ENCODE peak calls at places on chromosome 4, in nine cellular contexts. One of them, this sample, is unnamed.

GRCh38 chr4:184448828-184449227 is 25.5 kb downstream of the IRF2 start:
- DNase-seq in T-cell: no peak
- DNase-seq in CD4-positive, CD25-positive, alpha-beta regulatory T cell: no peak
- DNase-seq in HuH-7.5: no peak
- DNase-seq in chondrocyte: no peak
- DNase-seq in right atrium auricular region: peak; percentile 66
- DNase-seq in cardiac muscle cell: no peak
- DNase-seq in activated CD8-positive, alpha-beta memory T cell treated with anti-CD3 and anti-CD28 coated beads for 4 hours: no peak
- DNase-seq in lung microvascular endothelial cell: peak; percentile 64
- DNase-seq in this sample: peak; percentile 85

GRCh38 chr4:110106946-110107325 is 91.5 kb downstream of the ELOVL6 start:
- DNase-seq in T-cell: no peak
- DNase-seq in CD4-positive, CD25-positive, alpha-beta regulatory T cell: no peak
- DNase-seq in HuH-7.5: no peak
- DNase-seq in chondrocyte: no peak
- DNase-seq in right atrium auricular region: no peak
- DNase-seq in cardiac muscle cell: no peak
- DNase-seq in activated CD8-positive, alpha-beta memory T cell treated with anti-CD3 and anti-CD28 coated beads for 4 hours: no peak
- DNase-seq in lung microvascular endothelial cell: peak; percentile 13
- DNase-seq in this sample: no peak

GRCh38 chr4:83618991-83619390 is 83.1 kb downstream of the GPAT3 start:
- DNase-seq in T-cell: no peak
- DNase-seq in CD4-positive, CD25-positive, alpha-beta regulatory T cell: no peak
- DNase-seq in HuH-7.5: no peak
- DNase-seq in chondrocyte: no peak
- DNase-seq in right atrium auricular region: no peak
- DNase-seq in cardiac muscle cell: peak; percentile 28
- DNase-seq in activated CD8-positive, alpha-beta memory T cell treated with anti-CD3 and anti-CD28 coated beads for 4 hours: no peak
- DNase-seq in lung microvascular endothelial cell: peak; percentile 44
- DNase-seq in this sample: peak; percentile 94

GRCh38 chr4:20044502-20044911 is 207.2 kb upstream of the SLIT2 start:
- DNase-seq in T-cell: no peak
- DNase-seq in CD4-positive, CD25-positive, alpha-beta regulatory T cell: no peak
- DNase-seq in HuH-7.5: no peak
- DNase-seq in chondrocyte: no peak
- DNase-seq in right atrium auricular region: no peak
- DNase-seq in cardiac muscle cell: no peak
- DNase-seq in activated CD8-positive, alpha-beta memory T cell treated with anti-CD3 and anti-CD28 coated beads for 4 hours: no peak
- DNase-seq in lung microvascular endothelial cell: no peak
- DNase-seq in this sample: no peak

GRCh38 chr4:127188847-127189246 is 443.9 kb upstream of the INTU start:
- DNase-seq in T-cell: no peak
- DNase-seq in CD4-positive, CD25-positive, alpha-beta regulatory T cell: no peak
- DNase-seq in HuH-7.5: no peak
- DNase-seq in chondrocyte: no peak
- DNase-seq in right atrium auricular region: no peak
- DNase-seq in cardiac muscle cell: peak; percentile 11
- DNase-seq in activated CD8-positive, alpha-beta memory T cell treated with anti-CD3 and anti-CD28 coated beads for 4 hours: no peak
- DNase-seq in lung microvascular endothelial cell: no peak
- DNase-seq in this sample: peak; percentile 1

GRCh38 chr4:118849867-118850812 is 14.2 kb upstream of the SEC24D start:
- DNase-seq in T-cell: peak; percentile 15
- DNase-seq in CD4-positive, CD25-positive, alpha-beta regulatory T cell: peak; percentile 59
- DNase-seq in HuH-7.5: no peak
- DNase-seq in chondrocyte: no peak
- DNase-seq in right atrium auricular region: no peak
- DNase-seq in cardiac muscle cell: no peak
- DNase-seq in activated CD8-positive, alpha-beta memory T cell treated with anti-CD3 and anti-CD28 coated beads for 4 hours: no peak
- DNase-seq in lung microvascular endothelial cell: peak; percentile 10
- DNase-seq in this sample: peak; percentile 2

GRCh38 chr4:136706942-136707341 is 825.4 kb downstream of the PCDH18 start:
- DNase-seq in T-cell: no peak
- DNase-seq in CD4-positive, CD25-positive, alpha-beta regulatory T cell: no peak
- DNase-seq in HuH-7.5: no peak
- DNase-seq in chondrocyte: no peak
- DNase-seq in right atrium auricular region: no peak
- DNase-seq in cardiac muscle cell: no peak
- DNase-seq in activated CD8-positive, alpha-beta memory T cell treated with anti-CD3 and anti-CD28 coated beads for 4 hours: no peak
- DNase-seq in lung microvascular endothelial cell: no peak
- DNase-seq in this sample: no peak

GRCh38 chr4:82017680-82018079 is 356.1 kb downstream of the HNRNPD start:
- DNase-seq in T-cell: no peak
- DNase-seq in CD4-positive, CD25-positive, alpha-beta regulatory T cell: no peak
- DNase-seq in HuH-7.5: peak; percentile 4
- DNase-seq in chondrocyte: no peak
- DNase-seq in right atrium auricular region: no peak
- DNase-seq in cardiac muscle cell: peak; percentile 80
- DNase-seq in activated CD8-positive, alpha-beta memory T cell treated with anti-CD3 and anti-CD28 coated beads for 4 hours: no peak
- DNase-seq in lung microvascular endothelial cell: peak; percentile 41
- DNase-seq in this sample: peak; percentile 29

GRCh38 chr4:72374156-72374555 is 194.9 kb downstream of the ADAMTS3 start:
- DNase-seq in T-cell: no peak
- DNase-seq in CD4-positive, CD25-positive, alpha-beta regulatory T cell: no peak
- DNase-seq in HuH-7.5: no peak
- DNase-seq in chondrocyte: no peak
- DNase-seq in right atrium auricular region: no peak
- DNase-seq in cardiac muscle cell: no peak
- DNase-seq in activated CD8-positive, alpha-beta memory T cell treated with anti-CD3 and anti-CD28 coated beads for 4 hours: no peak
- DNase-seq in lung microvascular endothelial cell: no peak
- DNase-seq in this sample: no peak

GRCh38 chr4:126242679-126243390 is 928.1 kb downstream of the FAT4 start:
- DNase-seq in T-cell: no peak
- DNase-seq in CD4-positive, CD25-positive, alpha-beta regulatory T cell: no peak
- DNase-seq in HuH-7.5: no peak
- DNase-seq in chondrocyte: no peak
- DNase-seq in right atrium auricular region: peak; percentile 82
- DNase-seq in cardiac muscle cell: no peak
- DNase-seq in activated CD8-positive, alpha-beta memory T cell treated with anti-CD3 and anti-CD28 coated beads for 4 hours: no peak
- DNase-seq in lung microvascular endothelial cell: no peak
- DNase-seq in this sample: no peak

GRCh38 chr4:127575888-127576287 is 56.9 kb upstream of the INTU start:
- DNase-seq in T-cell: no peak
- DNase-seq in CD4-positive, CD25-positive, alpha-beta regulatory T cell: no peak
- DNase-seq in HuH-7.5: no peak
- DNase-seq in chondrocyte: no peak
- DNase-seq in right atrium auricular region: no peak
- DNase-seq in cardiac muscle cell: no peak
- DNase-seq in activated CD8-positive, alpha-beta memory T cell treated with anti-CD3 and anti-CD28 coated beads for 4 hours: no peak
- DNase-seq in lung microvascular endothelial cell: no peak
- DNase-seq in this sample: no peak

This sample was measured in MV-4-11.